ENCODE peak calls at places on chromosome X, in nine cellular contexts. L, H, W, P, U, Q, I, Y and C are unnamed samples.

GRCh38 chrX:72306851-72307645 is 1.3 kb upstream of the CITED1 start:
- DNase-seq in P (peak), U (peak), Y (no peak), I (no peak), W (peak), Q (peak), H (peak), L (peak), C (no peak)

GRCh38 chrX:7149421-7149820 is 1.5 kb upstream of the PUDP start:
- DNase-seq in Y (no peak), P (peak), I (no peak), W (no peak), L (no peak), H (no peak), U (no peak), Q (no peak), C (no peak)

GRCh38 chrX:118152721-118153120 is 36.1 kb upstream of the KLHL13 start:
- DNase-seq in L (no peak), I (no peak), H (no peak), W (no peak), P (no peak), U (no peak), Q (no peak), Y (no peak), C (no peak)

GRCh38 chrX:114985967-114986592 is 31.3 kb downstream of the IL13RA2 start:
- DNase-seq in I (no peak), H (no peak), W (peak), U (no peak), Q (no peak), Y (no peak), L (peak), P (no peak), C (peak)

GRCh38 chrX:51406688-51407519 is 74.3 kb downstream of the NUDT10 start:
- DNase-seq in Y (no peak), U (no peak), W (no peak), H (no peak), Q (no peak), L (no peak), I (no peak), P (no peak), C (no peak)

GRCh38 chrX:41317487-41318208 is 16.3 kb upstream of the DDX3X start:
- DNase-seq in L (peak), Y (no peak), I (no peak), P (no peak), Q (no peak), U (no peak), W (peak), H (no peak), C (no peak)

GRCh38 chrX:39613997-39614679 is 483.6 kb downstream of the BCOR start:
- DNase-seq in U (peak), I (no peak), W (no peak), L (no peak), Y (no peak), P (peak), Q (no peak), H (no peak), C (no peak)

GRCh38 chrX:151505796-151506195 is 57.7 kb upstream of the PASD1 start:
- DNase-seq in W (peak), P (no peak), U (no peak), H (no peak), I (no peak), Y (no peak), L (peak), Q (no peak), C (no peak)

GRCh38 chrX:41449138-41449537 is 2.0 kb downstream of the NYX start:
- DNase-seq in I (no peak), P (no peak), W (no peak), Y (no peak), U (no peak), Q (no peak), H (no peak), L (no peak), C (no peak)

GRCh38 chrX:19121898-19122640 is at the start of gene ADGRG2:
- DNase-seq in L (peak), W (peak), I (no peak), U (peak), Y (no peak), H (no peak), P (no peak), Q (peak), C (no peak)

GRCh38 chrX:37813570-37813969 is 33.7 kb downstream of the CYBB start:
- DNase-seq in U (no peak), H (no peak), L (no peak), W (no peak), Y (no peak), Q (no peak), I (no peak), P (no peak), C (no peak)

GRCh38 chrX:334971-335757 is 16.6 kb upstream of the GTPBP6 start:
- DNase-seq in H (no peak), L (no peak), U (no peak), Q (no peak), P (no peak), W (no peak), Y (no peak), I (no peak), C (no peak)

GRCh38 chrX:19188566-19188965 is 66.3 kb upstream of the ADGRG2 start:
- DNase-seq in P (no peak), U (no peak), L (no peak), H (no peak), W (no peak), Q (no peak), Y (no peak), I (no peak), C (no peak)

GRCh38 chrX:17563515-17563914 is 173.8 kb upstream of the SCML1 start:
- DNase-seq in Y (no peak), Q (no peak), L (peak), U (no peak), I (no peak), H (peak), W (peak), P (no peak), C (no peak)

GRCh38 chrX:96445531-96446065 is 239.0 kb upstream of the DIAPH2 start:
- DNase-seq in Q (no peak), W (no peak), L (no peak), I (no peak), U (no peak), Y (no peak), P (no peak), H (no peak), C (no peak)

GRCh38 chrX:75522565-75523411 is at the start of gene ZDHHC15:
- DNase-seq in H (peak), I (peak), Y (no peak), Q (peak), P (peak), L (peak), U (peak), W (peak), C (no peak)
- H3K4me3 ChIP-seq in H (no peak), I (peak), Y (peak), Q (peak), P (peak), L (peak), U (peak), W (no peak), C (peak)

GRCh38 chrX:11751261-11751660 is 6.8 kb upstream of the MSL3 start:
- DNase-seq in L (no peak), I (no peak), P (no peak), W (no peak), H (no peak), Q (no peak), U (no peak), Y (no peak), C (no peak)
- TF ChIP-seq CTCF in L (no peak), I (no peak), P (no peak), W (no peak), H (no peak), Q (no peak), U (no peak), Y (no peak), C (no peak)

GRCh38 chrX:140092121-140092520 is 126.8 kb upstream of the CXorf66 start:
- DNase-seq in Q (no peak), W (no peak), H (no peak), Y (no peak), U (no peak), P (peak), I (no peak), L (no peak), C (no peak)
- H3K4me3 ChIP-seq in Q (peak), W (no peak), H (no peak), Y (no peak), U (no peak), P (no peak), I (no peak), L (no peak), C (no peak)

DNA sequence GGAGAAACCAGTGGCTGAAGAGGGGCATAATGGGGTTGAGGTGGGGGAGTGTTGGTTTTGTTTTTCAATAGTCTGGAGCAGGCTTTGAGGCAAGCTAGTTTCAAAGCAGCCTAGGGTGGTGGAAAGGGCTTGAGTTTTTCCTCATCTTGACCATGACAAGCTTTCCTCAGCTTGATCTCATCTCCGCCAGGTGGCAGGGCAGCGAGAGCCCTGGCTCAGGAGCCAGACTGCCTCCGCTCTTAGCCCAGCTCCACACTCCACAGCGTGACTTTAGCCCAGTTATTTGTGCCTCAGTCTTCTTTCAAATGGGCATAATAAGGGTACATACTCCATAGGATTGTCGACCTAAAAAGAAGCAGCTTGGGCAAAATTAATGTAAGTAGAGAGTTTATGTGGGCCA is 29.9 kb upstream of the SOWAHD start:
- DNase-seq in W (no peak), L (no peak), I (no peak), U (no peak), Q (no peak), Y (no peak), H (no peak), P (no peak), C (no peak)
- TF ChIP-seq CTCF in W (no peak), L (no peak), I (no peak), U (no peak), Q (no peak), Y (peak), H (no peak), P (peak), C (peak)

DNA sequence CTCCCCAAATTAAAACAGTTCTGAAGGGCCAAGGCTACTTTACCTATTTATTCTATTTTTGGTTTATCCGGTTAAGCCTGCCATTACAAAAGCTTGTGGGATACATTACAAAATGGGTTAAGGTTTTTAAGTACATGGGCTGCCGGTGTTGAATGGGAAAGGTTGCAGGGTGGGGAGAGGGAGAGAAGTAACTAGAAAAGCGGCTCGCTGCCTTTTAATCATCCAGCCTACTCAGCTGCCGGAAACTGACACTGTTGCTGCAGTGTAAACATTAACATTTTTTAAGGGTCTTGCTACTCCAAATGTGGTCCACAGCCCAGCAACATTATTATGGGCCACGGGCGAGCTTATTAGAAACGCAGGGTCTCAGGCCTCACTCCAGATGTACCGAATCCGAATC is 1.5 kb upstream of the IL1RAPL1 start:
- DNase-seq in H (no peak), P (no peak), I (no peak), U (no peak), Y (no peak), L (no peak), W (no peak), Q (no peak), C (no peak)
- H3K4me3 ChIP-seq in H (peak), P (no peak), I (peak), U (no peak), Y (peak), L (no peak), W (no peak), Q (no peak), C (peak)

GRCh38 chrX:57528670-57529255 is 63.0 kb upstream of the ZXDB start:
- DNase-seq in U (peak), Q (no peak), W (no peak), L (peak), P (no peak), I (no peak), H (no peak), Y (no peak), C (no peak)
- TF ChIP-seq CTCF in U (no peak), Q (no peak), W (peak), L (peak), P (peak), I (no peak), H (no peak), Y (peak), C (peak)

DNA sequence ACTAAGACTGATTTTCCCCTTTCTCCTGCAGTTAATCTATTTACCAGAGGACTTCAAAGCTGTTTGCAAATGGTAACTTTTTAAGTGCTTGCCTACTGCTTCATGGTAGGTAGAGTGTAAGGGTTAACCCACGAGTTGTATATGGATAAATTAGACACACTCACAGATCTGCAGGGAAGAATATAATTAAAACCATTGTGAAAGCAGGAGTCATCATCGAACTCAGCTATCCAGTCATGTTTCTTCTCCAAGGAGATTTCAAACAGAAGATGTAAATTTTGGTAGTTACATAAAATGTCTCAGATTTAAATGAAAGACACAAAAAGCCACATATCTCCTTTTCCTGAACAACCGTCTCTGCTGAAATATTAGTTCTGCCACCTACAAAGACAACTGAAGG is 549 bp upstream of the XG start:
- DNase-seq in U (no peak), Y (no peak), H (no peak), I (no peak), P (no peak), L (peak), Q (no peak), W (peak), C (no peak)
- H3K4me3 ChIP-seq in U (no peak), Y (no peak), H (no peak), I (no peak), P (no peak), L (peak), Q (no peak), W (no peak), C (no peak)